ENCODE peak calls at places on chromosomes 4 and X, in nine cellular contexts. F, O, W, P, G, A, V, D and B are unnamed samples.

GRCh38 chr4:27315625-27316024 is 455.0 kb downstream of the STIM2 start:
- DNase-seq in V (no peak), P (no peak), W (no peak), D (no peak), F (no peak), G (no peak), A (no peak), O (no peak), B (no peak)

GRCh38 chrX:105882581-105883275 is 60.4 kb downstream of the NRK start:
- DNase-seq in V (no peak), O (no peak), P (no peak), F (no peak), W (no peak), A (peak), D (peak), G (no peak), B (no peak)

GRCh38 chr4:8050555-8051206 is 107.9 kb downstream of the ABLIM2 start:
- DNase-seq in P (peak), V (peak), A (peak), D (peak), G (no peak), F (peak), O (no peak), W (no peak), B (no peak)

GRCh38 chr4:133593764-133594163 is 444.7 kb downstream of the PCDH10 start:
- DNase-seq in O (no peak), D (no peak), P (no peak), G (no peak), F (no peak), A (no peak), V (no peak), W (no peak), B (no peak)

GRCh38 chrX:16138108-16138427 is 14.7 kb downstream of the GRPR start:
- DNase-seq in A (no peak), D (no peak), W (no peak), F (no peak), P (no peak), G (peak), O (no peak), V (no peak), B (no peak)

GRCh38 chr4:152106781-152107321 is 346.0 kb upstream of the GATB start:
- DNase-seq in A (peak), G (no peak), O (no peak), P (no peak), F (no peak), W (peak), D (no peak), V (no peak), B (no peak)

GRCh38 chr4:135601351-135601750 is 1399.8 kb upstream of the PABPC4L start:
- DNase-seq in D (no peak), F (no peak), W (no peak), V (no peak), G (no peak), O (no peak), A (no peak), P (no peak), B (no peak)

GRCh38 chr4:40196724-40197281 is at the start of gene RHOH:
- DNase-seq in F (no peak), P (no peak), W (no peak), D (no peak), G (peak), A (no peak), V (no peak), O (no peak), B (peak)

GRCh38 chrX:54695231-54695630 is 102.8 kb downstream of the ITIH6 start:
- DNase-seq in G (no peak), D (no peak), W (no peak), F (no peak), P (no peak), O (no peak), A (peak), V (no peak), B (no peak)

GRCh38 chrX:84501798-84502628 is at the start of gene HDX:
- DNase-seq in D (peak), F (peak), V (peak), O (peak), W (peak), P (peak), A (peak), G (no peak), B (peak)

GRCh38 chrX:10884246-10884645 is 226.9 kb upstream of the HCCS start:
- DNase-seq in F (no peak), A (peak), V (no peak), P (no peak), O (no peak), W (no peak), D (peak), G (no peak), B (no peak)

GRCh38 chrX:34918856-34919255 is 23.7 kb upstream of the FAM47B start:
- DNase-seq in G (no peak), F (no peak), W (no peak), A (peak), O (peak), P (no peak), D (peak), V (no peak), B (no peak)

GRCh38 chr4:170887396-170887795 is 797.6 kb upstream of the AADAT start:
- DNase-seq in V (no peak), A (no peak), D (peak), W (no peak), O (no peak), F (no peak), G (no peak), P (no peak), B (no peak)

DNA sequence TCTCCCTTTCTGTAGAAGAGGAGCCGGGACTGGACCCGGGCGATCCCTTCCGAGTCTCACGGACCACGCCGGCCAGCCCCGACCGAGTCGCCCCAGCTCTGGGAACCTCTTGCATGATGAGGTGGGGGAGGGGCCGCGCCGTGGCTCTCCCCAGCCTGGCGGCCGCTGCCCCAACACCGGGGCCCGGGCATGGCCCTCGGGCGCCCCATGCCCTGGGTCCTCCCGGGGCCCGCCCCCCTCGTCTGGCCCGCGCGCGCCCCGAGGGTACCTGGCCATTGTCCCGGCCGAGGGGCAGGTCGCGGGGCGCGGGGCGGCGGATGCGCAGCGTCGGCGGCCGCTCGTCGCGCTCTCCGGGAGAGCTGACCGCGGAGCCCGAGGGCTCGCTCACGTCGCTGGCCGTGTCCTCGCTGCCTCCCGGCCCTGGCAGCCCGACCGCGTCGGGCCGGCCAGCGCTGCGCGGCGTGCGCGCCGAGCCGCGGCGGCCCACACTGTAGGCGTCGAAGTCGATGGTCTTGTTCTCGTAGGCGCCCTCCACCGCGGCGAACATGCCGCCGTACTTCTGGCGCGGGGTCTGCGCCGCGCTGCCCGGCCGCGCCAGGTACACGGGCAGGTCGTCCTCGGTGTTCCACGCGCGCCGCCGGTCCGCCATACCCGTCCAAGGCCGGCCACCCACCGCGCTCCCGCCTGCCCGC is 419 bp downstream of the CRMP1 start:
- DNase-seq in O (no peak), D (no peak), W (no peak), G (no peak), V (no peak), P (no peak), A (no peak), F (no peak), B (no peak)
- H3K4me3 ChIP-seq in O (no peak), D (no peak), W (no peak), G (no peak), V (no peak), P (no peak), A (no peak), F (no peak), B (no peak)

GRCh38 chr4:6278801-6279197 is 9.1 kb downstream of the WFS1 start:
- DNase-seq in F (no peak), O (no peak), G (no peak), P (no peak), W (no peak), D (peak), V (peak), A (peak), B (no peak)

GRCh38 chr4:6279582-6280289 is 10.1 kb downstream of the WFS1 start:
- DNase-seq in P (no peak), A (no peak), D (no peak), F (no peak), W (no peak), O (no peak), G (no peak), V (no peak), B (no peak)

GRCh38 chr4:6277139-6277802 is 7.6 kb downstream of the WFS1 start:
- DNase-seq in D (no peak), P (no peak), A (no peak), O (no peak), W (no peak), V (no peak), F (no peak), G (no peak), B (no peak)

GRCh38 chr4:6275898-6276563 is 6.4 kb downstream of the WFS1 start:
- DNase-seq in V (no peak), W (no peak), P (no peak), D (no peak), F (no peak), G (no peak), A (no peak), O (no peak), B (no peak)

DNA sequence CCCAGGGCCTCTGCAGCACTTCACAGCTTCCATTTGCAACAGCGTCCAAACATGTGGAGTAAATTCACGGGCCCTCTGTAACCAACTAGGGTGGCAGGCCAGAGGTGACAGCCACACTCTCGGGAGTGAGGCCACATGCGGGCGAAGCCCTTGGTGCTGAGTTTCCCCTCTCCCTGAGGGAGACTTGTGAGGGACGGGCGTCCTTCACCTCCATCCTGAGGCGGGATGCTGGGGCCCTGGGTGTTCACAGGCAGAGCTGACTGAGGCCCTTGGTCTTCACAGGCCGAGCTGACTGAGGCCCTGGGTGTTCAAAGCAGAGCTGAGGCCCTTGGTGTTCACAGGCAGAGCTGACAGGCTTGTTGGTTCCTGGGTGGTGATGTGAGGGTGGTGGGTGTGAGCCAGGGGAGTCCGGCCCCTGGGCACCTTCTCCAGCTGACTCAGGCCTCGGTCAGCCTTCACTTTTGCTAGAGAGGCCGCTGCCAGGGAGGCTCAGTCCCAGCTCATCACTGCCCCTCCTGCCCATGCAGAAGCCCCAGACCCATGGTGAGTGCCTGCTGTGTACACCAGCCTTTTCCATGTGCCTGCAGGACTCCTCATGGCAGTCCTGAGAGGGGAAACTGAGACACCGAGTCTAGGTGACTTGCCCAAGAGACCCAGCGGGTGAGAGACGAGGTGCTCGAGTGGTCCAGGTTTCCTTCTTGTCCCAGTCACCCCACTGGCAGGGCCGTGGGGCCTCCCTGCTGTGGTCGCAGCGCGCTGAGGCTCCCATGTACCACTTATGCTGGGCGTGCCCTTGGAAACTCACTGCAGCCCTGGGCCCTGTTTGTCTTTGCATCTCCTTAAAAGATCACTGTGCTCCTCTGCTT is 8.5 kb downstream of the WFS1 start:
- DNase-seq in W (peak), O (no peak), A (no peak), F (no peak), G (no peak), P (no peak), V (no peak), D (no peak), B (no peak)
- H3K4me3 ChIP-seq in W (no peak), O (no peak), A (no peak), F (no peak), G (no peak), P (no peak), V (no peak), D (no peak), B (no peak)

GRCh38 chrX:120016068-120016441 is 61.4 kb downstream of the RHOXF2B start:
- DNase-seq in A (no peak), P (no peak), F (no peak), G (no peak), V (no peak), O (no peak), D (no peak), W (no peak), B (no peak)

GRCh38 chrX:120020305-120020704 is 57.2 kb downstream of the RHOXF2B start:
- DNase-seq in O (no peak), P (no peak), V (no peak), W (no peak), F (no peak), A (no peak), D (no peak), G (no peak), B (no peak)

GRCh38 chrX:120014354-120015129 is 62.9 kb downstream of the RHOXF2B start:
- DNase-seq in G (no peak), A (no peak), W (no peak), P (no peak), V (no peak), D (no peak), F (no peak), O (no peak), B (no peak)

GRCh38 chrX:120015145-120016067 is 62.1 kb downstream of the RHOXF2B start:
- DNase-seq in V (no peak), P (no peak), G (no peak), W (no peak), O (no peak), A (no peak), D (no peak), F (no peak), B (no peak)
- H3K4me3 ChIP-seq in V (peak), P (no peak), G (no peak), W (no peak), O (peak), A (no peak), D (no peak), F (peak), B (no peak)

GRCh38 chr4:73868206-73869129 is 725 bp upstream of the CXCL1 start:
- DNase-seq in G (no peak), O (peak), F (no peak), V (no peak), P (no peak), A (no peak), D (no peak), W (no peak), B (no peak)
- H3K4me3 ChIP-seq in G (no peak), O (peak), F (peak), V (peak), P (peak), A (peak), D (peak), W (peak), B (no peak)

DNA sequence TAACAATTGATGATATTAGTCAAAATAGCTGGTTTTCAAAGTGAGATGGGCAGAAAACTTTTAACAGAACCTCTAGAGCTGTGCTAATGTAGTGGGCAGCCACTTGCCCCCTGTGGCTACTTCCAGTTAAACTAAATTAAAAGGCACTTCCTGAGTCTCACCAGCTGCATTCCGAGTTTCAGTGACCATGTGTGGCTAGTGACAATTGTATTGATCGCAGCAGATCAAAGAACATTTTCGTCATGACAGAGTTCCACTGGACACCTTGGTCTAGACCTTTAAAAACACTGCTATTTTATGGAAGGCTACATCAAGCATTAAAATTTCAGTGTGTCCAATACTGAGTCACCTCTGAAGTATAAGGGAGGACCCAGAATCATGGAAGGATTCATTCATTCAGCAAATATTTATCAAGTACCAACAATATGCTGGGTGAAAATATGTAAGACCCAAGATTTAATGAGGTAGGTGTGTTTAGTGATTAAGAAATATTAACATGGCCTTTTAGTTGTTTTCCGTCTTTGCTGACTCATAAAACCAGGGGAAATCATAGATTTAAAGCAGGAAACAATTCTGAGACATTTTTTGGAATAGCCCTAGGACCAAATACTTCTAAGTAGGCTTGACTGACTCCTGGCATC is 5.1 kb upstream of the FAT1 start:
- DNase-seq in V (no peak), W (no peak), D (no peak), P (no peak), O (no peak), A (peak), F (no peak), G (no peak), B (no peak)
- H3K4me3 ChIP-seq in V (no peak), W (no peak), D (no peak), P (no peak), O (peak), A (no peak), F (no peak), G (no peak), B (no peak)